ENCODE peak calls at places on chromosomes 5 and 9, in five cellular contexts. One of them, this sample, is unnamed.

GRCh38 chr5:1460054-1460682 is 14.9 kb upstream of the SLC6A3 start:
- DNase-seq in NCI-H1105 treated with DMSO at 0.1 percent for 48 hours: no peak
- DNase-seq in AG04450: no peak
- DNase-seq in CD4-positive, CD25-positive, alpha-beta regulatory T cell: no peak
- DNase-seq in H7: peak; percentile 47
- DNase-seq in this sample: no peak

GRCh38 chr5:59525957-59526356 is 367.6 kb downstream of the PDE4D start:
- DNase-seq in NCI-H1105 treated with DMSO at 0.1 percent for 48 hours: no peak
- DNase-seq in AG04450: peak; percentile 4
- DNase-seq in CD4-positive, CD25-positive, alpha-beta regulatory T cell: no peak
- DNase-seq in H7: no peak
- DNase-seq in this sample: no peak

GRCh38 chr9:125889122-125889523 is 141.9 kb downstream of the PBX3 start:
- DNase-seq in NCI-H1105 treated with DMSO at 0.1 percent for 48 hours: no peak
- DNase-seq in AG04450: no peak
- DNase-seq in CD4-positive, CD25-positive, alpha-beta regulatory T cell: no peak
- DNase-seq in H7: peak; percentile 10
- DNase-seq in this sample: no peak

GRCh38 chr5:159336586-159337290 is 6.5 kb upstream of the IL12B start:
- DNase-seq in NCI-H1105 treated with DMSO at 0.1 percent for 48 hours: no peak
- DNase-seq in AG04450: no peak
- DNase-seq in CD4-positive, CD25-positive, alpha-beta regulatory T cell: no peak
- DNase-seq in H7: no peak
- DNase-seq in this sample: no peak

GRCh38 chr9:3989915-3990314 is 310.0 kb downstream of the GLIS3 start:
- DNase-seq in NCI-H1105 treated with DMSO at 0.1 percent for 48 hours: no peak
- DNase-seq in AG04450: no peak
- DNase-seq in CD4-positive, CD25-positive, alpha-beta regulatory T cell: no peak
- DNase-seq in H7: no peak
- DNase-seq in this sample: no peak

GRCh38 chr5:141783599-141784296 is 94.5 kb downstream of the PCDH1 start:
- DNase-seq in NCI-H1105 treated with DMSO at 0.1 percent for 48 hours: no peak
- DNase-seq in AG04450: no peak
- DNase-seq in CD4-positive, CD25-positive, alpha-beta regulatory T cell: no peak
- DNase-seq in H7: peak; percentile 74
- DNase-seq in this sample: peak; percentile 67

GRCh38 chr5:36607114-36607561 is 732 bp downstream of the SLC1A3 start:
- DNase-seq in NCI-H1105 treated with DMSO at 0.1 percent for 48 hours: peak; percentile 39
- DNase-seq in AG04450: no peak
- DNase-seq in CD4-positive, CD25-positive, alpha-beta regulatory T cell: no peak
- DNase-seq in H7: no peak
- DNase-seq in this sample: peak; percentile 66

GRCh38 chr9:97938081-97938644 is at the start of gene HEMGN:
- DNase-seq in NCI-H1105 treated with DMSO at 0.1 percent for 48 hours: no peak
- DNase-seq in AG04450: no peak
- DNase-seq in CD4-positive, CD25-positive, alpha-beta regulatory T cell: peak; percentile 56
- DNase-seq in H7: no peak
- DNase-seq in this sample: no peak

GRCh38 chr5:54024466-54024865 is 285.9 kb downstream of the ARL15 start:
- DNase-seq in NCI-H1105 treated with DMSO at 0.1 percent for 48 hours: no peak
- DNase-seq in AG04450: peak; percentile 23
- DNase-seq in CD4-positive, CD25-positive, alpha-beta regulatory T cell: no peak
- DNase-seq in H7: no peak
- DNase-seq in this sample: no peak

GRCh38 chr5:2739360-2740050 is 12.0 kb downstream of the IRX2 start:
- DNase-seq in NCI-H1105 treated with DMSO at 0.1 percent for 48 hours: no peak
- DNase-seq in AG04450: no peak
- DNase-seq in CD4-positive, CD25-positive, alpha-beta regulatory T cell: no peak
- DNase-seq in H7: peak; percentile 77
- DNase-seq in this sample: peak; percentile 52

GRCh38 chr9:125466356-125466855 is 204.8 kb downstream of the GAPVD1 start:
- DNase-seq in NCI-H1105 treated with DMSO at 0.1 percent for 48 hours: no peak
- DNase-seq in AG04450: no peak
- DNase-seq in CD4-positive, CD25-positive, alpha-beta regulatory T cell: no peak
- DNase-seq in H7: no peak
- DNase-seq in this sample: no peak

GRCh38 chr9:94847486-94847885 is 121.0 kb downstream of the AOPEP start:
- DNase-seq in NCI-H1105 treated with DMSO at 0.1 percent for 48 hours: no peak
- DNase-seq in AG04450: peak; percentile 57
- DNase-seq in CD4-positive, CD25-positive, alpha-beta regulatory T cell: no peak
- DNase-seq in H7: no peak
- DNase-seq in this sample: no peak